ENCODE peak calls at places on chromosomes 6 and 20, in five cellular contexts. H, T, X, A and V are unnamed samples. For H3K36me3, the result is how much of the 10 kb centered on the place peaks cover.

GRCh38 chr6:64334646-64335045 is 699.0 kb downstream of the PHF3 start:
- DNase-seq in X (no peak), H (no peak), T (no peak), A (no peak), V (no peak)

GRCh38 chr6:75602897-75603395 is 1.3 kb downstream of the SENP6 start:
- DNase-seq in H (no peak), T (no peak), X (no peak), A (no peak), V (no peak)

GRCh38 chr6:85469276-85470022 is 19.6 kb downstream of the NT5E start:
- DNase-seq in H (no peak), X (no peak), T (no peak), A (no peak), V (no peak)

GRCh38 chr6:25844518-25844917 is 12.7 kb upstream of the SLC17A1 start:
- DNase-seq in H (no peak), A (no peak), T (no peak), X (no peak), V (no peak)

GRCh38 chr6:27768556-27768955 is 143.6 kb downstream of the OR2B2 start:
- DNase-seq in H (no peak), T (no peak), A (no peak), X (no peak), V (no peak)

GRCh38 chr20:1377341-1377871 is 15.4 kb downstream of the FKBP1A start:
- DNase-seq in H (no peak), A (no peak), T (no peak), X (no peak), V (no peak)

GRCh38 chr6:64838726-64839125 is 868.3 kb downstream of the EYS start:
- DNase-seq in X (no peak), T (no peak), A (no peak), H (no peak), V (no peak)

GRCh38 chr6:11054722-11055121 is 10.6 kb upstream of the ELOVL2 start:
- DNase-seq in T (no peak), H (no peak), A (no peak), X (no peak), V (no peak)

GRCh38 chr20:23059831-23060230 is 10.4 kb upstream of the THBD start:
- DNase-seq in X (no peak), H (no peak), A (no peak), T (no peak), V (no peak)

GRCh38 chr6:124967444-124967843 is 5.2 kb downstream of the RNF217 start:
- DNase-seq in X (no peak), A (no peak), T (no peak), H (no peak), V (no peak)

GRCh38 chr6:98636941-98637340 is 197.4 kb upstream of the POU3F2 start:
- DNase-seq in X (no peak), H (no peak), T (no peak), A (no peak), V (no peak)

GRCh38 chr6:1337791-1338190 is 25.9 kb downstream of the FOXQ1 start:
- DNase-seq in H (no peak), T (no peak), A (no peak), X (no peak), V (no peak)

GRCh38 chr20:38184098-38184497 is 19.0 kb upstream of the TGM2 start:
- DNase-seq in T (no peak), H (no peak), X (no peak), A (no peak), V (no peak)

GRCh38 chr6:11947063-11947462 is 65.0 kb upstream of the HIVEP1 start:
- DNase-seq in H (no peak), X (no peak), A (no peak), T (no peak), V (no peak)

GRCh38 chr6:15113587-15113986 is 132.3 kb upstream of the JARID2 start:
- DNase-seq in T (no peak), X (no peak), A (no peak), H (no peak), V (no peak)
- TF ChIP-seq CTCF in T (no peak), X (no peak), A (no peak), H (no peak), V (no peak)

GRCh38 chr6:106558364-106558763 is 70.9 kb downstream of the RTN4IP1 start:
- DNase-seq in H (no peak), X (no peak), A (no peak), T (no peak), V (no peak)
- H3K36me3 ChIP-seq in H (under half), X (half or more), A (under half), T (half or more), V (under half)

GRCh38 chr20:35578469-35578868 is 36.6 kb downstream of the ERGIC3 start:
- DNase-seq in X (no peak), H (no peak), T (peak), A (no peak), V (no peak)
- H3K27ac ChIP-seq in X (no peak), H (no peak), T (no peak), A (no peak), V (no peak)

GRCh38 chr6:4645713-4646356 is 130.4 kb upstream of the CDYL start:
- DNase-seq in X (no peak), H (no peak), T (no peak), A (no peak), V (no peak)
- TF ChIP-seq CTCF in X (no peak), H (no peak), T (no peak), A (no peak), V (no peak)

GRCh38 chr6:41092421-41093140 is 19.8 kb downstream of the NFYA start:
- DNase-seq in T (no peak), H (no peak), X (no peak), A (no peak), V (no peak)

GRCh38 chr6:41093729-41094128 is 21.0 kb downstream of the NFYA start:
- DNase-seq in A (no peak), T (no peak), X (no peak), H (no peak), V (no peak)

GRCh38 chr6:41098366-41098765 is 25.6 kb downstream of the NFYA start:
- DNase-seq in A (no peak), H (no peak), X (no peak), T (no peak), V (no peak)

GRCh38 chr6:41100871-41101287 is 28.1 kb downstream of the NFYA start:
- DNase-seq in T (peak), H (no peak), X (no peak), A (no peak), V (no peak)

GRCh38 chr6:41097467-41098090 is 24.8 kb downstream of the NFYA start:
- DNase-seq in T (no peak), H (no peak), A (no peak), X (no peak), V (no peak)
- H3K36me3 ChIP-seq in T (half or more), H (half or more), A (under half), X (half or more), V (half or more)